ENCODE peak calls at places on chromosomes 16 and 17, in four cellular contexts. K is IMR-90, H is K562, M is GM12878. F is an unnamed sample.
A peak's percentile ranks its signal among the peaks of the same experiment; 100 is the strongest.

GRCh38 chr17:336110-337021 is 16.2 kb downstream of the RPH3AL start:
- DNase-seq in M (no peak), H (no peak), K (no peak), F (peak; percentile 36)

GRCh38 chr17:58052951-58053715 is 30.1 kb upstream of the DYNLL2 start:
- DNase-seq in M (no peak), K (no peak), H (no peak), F (no peak)

GRCh38 chr17:51802544-51802943 is 356.0 kb downstream of the CA10 start:
- DNase-seq in H (no peak), M (no peak), K (no peak), F (no peak)

GRCh38 chr17:81067331-81067730 is 32.4 kb downstream of the BAIAP2 start:
- DNase-seq in K (no peak), H (no peak), M (no peak), F (no peak)

GRCh38 chr16:65641049-65641448 is 519.2 kb upstream of the CDH11 start:
- DNase-seq in K (no peak), M (no peak), H (no peak), F (no peak)

GRCh38 chr17:47888293-47888692 is 7.7 kb upstream of the SP2 start:
- DNase-seq in M (no peak), H (no peak), K (no peak), F (no peak)

GRCh38 chr17:57601328-57601727 is 143.8 kb downstream of the CCDC182 start:
- DNase-seq in H (no peak), K (no peak), M (no peak), F (no peak)

GRCh38 chr17:50447870-50448573 is 20.7 kb downstream of the CHAD start:
- DNase-seq in H (no peak), K (no peak), M (no peak), F (no peak)

GRCh38 chr17:36888236-36888957 is 48.9 kb upstream of the LHX1 start:
- DNase-seq in M (no peak), H (no peak), K (no peak), F (no peak)

GRCh38 chr17:42389135-42389417 is 834 bp upstream of the STAT3 start:
- DNase-seq in M (no peak), H (no peak), K (no peak), F (no peak)

GRCh38 chr16:71929048-71929447 is 33.7 kb downstream of the IST1 start:
- DNase-seq in K (peak; percentile 91), H (no peak), M (no peak), F (peak; percentile 54)

GRCh38 chr16:85565340-85565739 is 47.8 kb upstream of the GSE1 start:
- DNase-seq in H (no peak), M (no peak), K (no peak), F (no peak)

GRCh38 chr16:85567101-85567866 is 45.8 kb upstream of the GSE1 start:
- DNase-seq in M (no peak), K (no peak), H (peak; percentile 88), F (no peak)

GRCh38 chr16:85568519-85568918 is 44.6 kb upstream of the GSE1 start:
- DNase-seq in M (no peak), H (no peak), K (no peak), F (no peak)

GRCh38 chr16:85565796-85566501 is 47.2 kb upstream of the GSE1 start:
- DNase-seq in H (no peak), M (no peak), K (no peak), F (no peak)

DNA sequence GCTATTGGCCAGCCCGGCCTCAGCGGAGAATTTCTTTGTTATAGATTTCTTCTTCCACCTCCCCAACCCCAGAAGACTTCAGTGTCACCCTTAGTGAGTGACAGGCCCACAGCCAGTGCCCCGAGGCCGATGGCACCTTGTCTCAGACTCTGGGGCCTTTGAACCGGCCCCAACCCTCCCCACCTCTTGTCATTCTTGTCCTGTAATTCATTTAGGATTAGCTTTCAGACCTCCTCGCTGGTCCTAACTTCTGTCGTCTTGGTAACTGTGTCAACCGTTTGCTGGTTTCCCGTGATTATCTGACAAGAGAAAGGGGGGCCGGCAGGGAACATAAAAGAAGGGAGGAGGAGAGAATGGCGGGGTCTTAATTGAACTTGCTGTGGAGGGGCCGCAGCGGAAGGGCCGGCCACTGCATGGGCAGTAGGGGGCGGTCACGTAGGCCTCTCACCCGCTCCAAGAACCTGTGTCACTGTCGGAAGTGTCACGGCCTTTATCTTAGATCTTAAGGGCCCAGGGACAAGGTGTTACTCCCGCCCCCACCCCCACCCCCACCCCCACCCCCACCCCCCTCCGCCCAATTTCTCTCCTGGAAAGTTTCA is 46.5 kb upstream of the GSE1 start:
- DNase-seq in H (no peak), K (no peak), M (no peak), F (no peak)
- H3K4me1 ChIP-seq in H (peaks cover 90% of the 10 kb centered on the region), K (peaks cover 18% of the 10 kb centered on the region), M (peaks cover 47% of the 10 kb centered on the region), F (peaks cover 11% of the 10 kb centered on the region)

GRCh38 chr17:17346428-17347233 is 43.5 kb downstream of the NT5M start:
- DNase-seq in M (no peak), K (no peak), H (no peak), F (no peak)
- H2AFZ ChIP-seq in M (no peak overlapping the region), K (no peak overlapping the region), H (no peak overlapping the region), F (no peak overlapping the region)

GRCh38 chr16:77591347-77591746 is 131.0 kb upstream of the NUDT7 start:
- DNase-seq in M (no peak), H (no peak), K (no peak), F (peak; percentile 89)
- TF ChIP-seq FOS in M (no peak), H (no peak), K (no peak), F (no peak)

GRCh38 chr17:72119963-72120877 is 600 bp upstream of the SOX9 start:
- DNase-seq in M (no peak), K (peak; percentile 91), H (no peak), F (no peak)
- H3K4me1 ChIP-seq in M (peaks cover 5% of the 10 kb centered on the region), K (peaks cover 15% of the 10 kb centered on the region), H (no peaks in the 10 kb centered on the region), F (no peaks in the 10 kb centered on the region)

DNA sequence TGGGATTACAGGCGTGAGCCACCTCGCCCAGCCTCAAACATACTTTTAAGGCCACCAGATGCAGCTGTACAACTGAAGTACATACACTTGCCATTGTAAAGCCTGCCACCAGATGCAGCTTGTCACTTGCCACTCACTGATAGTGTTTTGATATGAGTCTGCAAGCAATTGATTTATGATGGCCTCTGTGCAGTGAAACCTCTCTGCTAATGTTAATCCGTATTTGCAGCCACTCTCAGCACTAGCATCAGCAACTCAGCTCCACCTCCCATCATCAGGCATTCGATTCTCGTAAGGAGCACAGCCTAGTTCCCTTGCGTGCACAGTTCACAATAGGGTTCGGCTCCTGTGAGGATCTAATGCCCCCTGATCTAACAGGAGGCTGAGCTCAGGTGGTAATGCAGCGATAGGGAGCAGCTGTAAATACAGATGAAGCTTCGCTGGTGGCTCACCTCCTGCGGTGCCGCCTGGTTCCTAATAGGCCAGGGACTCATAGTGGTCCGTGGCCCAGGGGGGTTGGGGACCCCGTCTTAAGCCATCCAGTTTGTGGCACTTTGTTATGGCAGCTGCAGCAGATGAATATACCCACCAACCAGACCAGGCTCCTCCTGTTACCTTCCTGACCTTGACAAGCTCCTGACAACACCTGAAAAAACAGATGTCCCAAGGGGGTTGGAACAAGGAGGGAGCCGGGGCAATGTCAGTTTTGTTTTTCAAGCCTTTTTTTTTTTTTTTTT is 1.3 kb upstream of the HERPUD1 start:
- DNase-seq in H (no peak), K (no peak), M (no peak), F (no peak)
- H2AFZ ChIP-seq in H (peak overlapping the region; percentile 88), K (peak overlapping the region; percentile 82), M (peak overlapping the region; percentile 15), F (no peak overlapping the region)

DNA sequence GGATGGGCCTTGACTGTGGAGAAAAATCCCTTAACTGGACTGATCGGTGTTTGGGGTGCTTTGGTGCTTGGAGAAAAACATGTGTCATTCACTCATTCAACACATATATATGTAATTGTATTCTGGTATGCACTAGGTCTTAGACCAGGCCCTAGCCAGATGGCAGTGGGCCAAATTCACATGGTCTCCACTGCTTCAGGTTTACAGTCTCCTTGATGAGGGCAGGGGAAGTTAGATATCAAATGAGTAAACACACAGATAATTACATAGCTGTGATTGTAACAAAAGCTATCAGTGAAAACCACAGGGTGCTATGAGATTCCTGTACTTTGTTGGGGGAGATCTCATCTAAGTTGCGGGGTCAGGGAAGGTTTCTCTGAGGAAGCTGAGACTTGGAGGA is 78.8 kb downstream of the WWP2 start:
- DNase-seq in H (no peak), M (no peak), K (no peak), F (peak; percentile 73)
- TF ChIP-seq FOS in H (no peak), M (no peak), K (no peak), F (no peak)

DNA sequence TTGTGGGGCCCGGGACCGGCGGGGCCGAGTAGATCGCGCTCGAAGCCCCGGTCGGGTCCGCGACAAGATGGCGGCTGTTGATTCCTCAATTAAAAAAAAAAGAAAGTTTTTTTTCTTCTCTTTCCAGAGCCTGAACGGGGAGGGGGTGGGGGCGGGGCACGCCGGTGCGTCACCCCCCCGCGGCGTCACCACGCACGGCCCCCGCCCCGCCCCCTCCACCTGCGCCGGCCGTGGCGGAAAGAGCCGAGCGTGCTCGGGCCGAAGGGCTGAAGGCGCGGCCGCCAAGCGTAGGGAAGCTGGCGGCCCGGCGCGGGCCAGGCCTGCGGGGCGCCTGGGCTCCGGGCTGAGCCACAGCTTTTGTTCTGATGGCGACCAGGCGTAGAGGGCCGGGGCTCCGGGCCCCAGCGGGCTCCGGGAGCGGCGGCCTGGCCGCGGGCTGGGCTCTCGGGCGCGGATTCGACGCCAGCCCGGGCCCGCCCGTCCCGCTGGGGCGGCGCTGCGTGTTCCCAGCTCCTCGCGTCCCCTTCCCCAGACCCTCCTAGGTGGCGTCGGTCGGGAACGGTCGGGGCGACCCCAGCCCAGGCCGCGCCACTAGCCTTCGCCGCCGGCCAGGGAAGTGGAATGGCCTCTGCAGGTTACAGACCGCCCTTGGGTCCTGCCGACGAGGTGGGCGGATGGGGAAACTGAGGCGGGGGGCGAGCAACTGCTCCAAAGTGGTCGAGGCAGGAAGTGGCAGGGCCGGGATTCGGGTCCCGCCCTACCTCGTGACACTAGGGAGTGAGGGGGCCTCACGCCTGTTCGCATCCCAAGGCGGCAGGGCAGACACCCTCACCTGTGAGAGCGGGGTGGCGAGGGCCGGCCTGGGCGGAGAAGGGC is at the start of gene CREBBP:
- DNase-seq in M (no peak), H (peak; percentile 90), K (peak; percentile 80), F (peak; percentile 87)
- H3K4me1 ChIP-seq in M (peaks cover 11% of the 10 kb centered on the region), H (peaks cover 11% of the 10 kb centered on the region), K (peaks cover 14% of the 10 kb centered on the region), F (peaks cover 8% of the 10 kb centered on the region)

GRCh38 chr17:65385071-65385470 is 176.4 kb downstream of the AXIN2 start:
- DNase-seq in K (no peak), H (no peak), M (no peak), F (no peak)
- H2AFZ ChIP-seq in K (no peak overlapping the region), H (no peak overlapping the region), M (no peak overlapping the region), F (no peak overlapping the region)

GRCh38 chr16:82059983-82060421 is 24.9 kb downstream of the HSD17B2 start:
- DNase-seq in H (no peak), K (no peak), M (no peak), F (no peak)
- TF ChIP-seq FOS in H (no peak), K (no peak), M (no peak), F (no peak)

GRCh38 chr16:85850344-85850880 is 48.5 kb upstream of the IRF8 start:
- DNase-seq in K (no peak), H (no peak), M (no peak), F (no peak)

GRCh38 chr16:85845276-85845675 is 45.8 kb downstream of the COX4I1 start:
- DNase-seq in M (no peak), H (no peak), K (no peak), F (no peak)

GRCh38 chr16:85846461-85846860 is 47.0 kb downstream of the COX4I1 start:
- DNase-seq in K (no peak), M (no peak), H (no peak), F (no peak)

GRCh38 chr16:85847036-85847435 is 47.5 kb downstream of the COX4I1 start:
- DNase-seq in M (no peak), H (no peak), K (no peak), F (no peak)

GRCh38 chr16:85847681-85848601 is 48.4 kb downstream of the COX4I1 start:
- DNase-seq in M (no peak), K (no peak), H (no peak), F (no peak)
- H3K4me1 ChIP-seq in M (peaks cover 7% of the 10 kb centered on the region), K (no peaks in the 10 kb centered on the region), H (peaks cover 17% of the 10 kb centered on the region), F (no peaks in the 10 kb centered on the region)

F was measured in endothelial cell of umbilical vein.